ENCODE peak calls at places on chromosomes 1 and 21, in seven cellular contexts. One of them, this sample, is unnamed.

GRCh38 chr1:2978691-2979190 is 42.5 kb upstream of the ACTRT2 start:
- DNase-seq in activated T-cell treated with anti-CD3 and anti-CD28 coated beads, Interleukin-2, amount 50 U/mL, for 72 hours: no peak
- DNase-seq in nucleus accumbens: no peak
- DNase-seq in EH: no peak
- DNase-seq in H7: no peak
- DNase-seq in psoas muscle: no peak
- DNase-seq in AML-193: no peak
- DNase-seq in this sample: no peak

GRCh38 chr1:9561429-9561828 is 22.2 kb downstream of the SLC25A33 start:
- DNase-seq in activated T-cell treated with anti-CD3 and anti-CD28 coated beads, Interleukin-2, amount 50 U/mL, for 72 hours: no peak
- DNase-seq in psoas muscle: no peak
- DNase-seq in AML-193: no peak
- DNase-seq in H7: no peak
- DNase-seq in nucleus accumbens: no peak
- DNase-seq in EH: peak
- DNase-seq in this sample: no peak

GRCh38 chr1:57860333-57860732 is 436.5 kb upstream of the DAB1 start:
- DNase-seq in AML-193: no peak
- DNase-seq in activated T-cell treated with anti-CD3 and anti-CD28 coated beads, Interleukin-2, amount 50 U/mL, for 72 hours: no peak
- DNase-seq in psoas muscle: no peak
- DNase-seq in H7: no peak
- DNase-seq in EH: peak
- DNase-seq in nucleus accumbens: no peak
- DNase-seq in this sample: no peak

GRCh38 chr1:115670476-115671175 is 28.9 kb downstream of the VANGL1 start:
- DNase-seq in psoas muscle: no peak
- DNase-seq in AML-193: no peak
- DNase-seq in activated T-cell treated with anti-CD3 and anti-CD28 coated beads, Interleukin-2, amount 50 U/mL, for 72 hours: no peak
- DNase-seq in nucleus accumbens: no peak
- DNase-seq in H7: no peak
- DNase-seq in EH: no peak
- DNase-seq in this sample: no peak

GRCh38 chr1:234235373-234235772 is 137.9 kb upstream of the COA6 start:
- DNase-seq in AML-193: no peak
- DNase-seq in nucleus accumbens: no peak
- DNase-seq in activated T-cell treated with anti-CD3 and anti-CD28 coated beads, Interleukin-2, amount 50 U/mL, for 72 hours: no peak
- DNase-seq in psoas muscle: no peak
- DNase-seq in EH: no peak
- DNase-seq in H7: no peak
- DNase-seq in this sample: no peak

GRCh38 chr1:30728340-30728739 is 5.0 kb upstream of the MATN1 start:
- DNase-seq in nucleus accumbens: no peak
- DNase-seq in EH: no peak
- DNase-seq in psoas muscle: no peak
- DNase-seq in H7: no peak
- DNase-seq in AML-193: no peak
- DNase-seq in activated T-cell treated with anti-CD3 and anti-CD28 coated beads, Interleukin-2, amount 50 U/mL, for 72 hours: no peak
- DNase-seq in this sample: no peak

GRCh38 chr1:235270625-235271024 is 57.4 kb downstream of the ARID4B start:
- DNase-seq in activated T-cell treated with anti-CD3 and anti-CD28 coated beads, Interleukin-2, amount 50 U/mL, for 72 hours: no peak
- DNase-seq in AML-193: no peak
- DNase-seq in H7: peak
- DNase-seq in EH: peak
- DNase-seq in nucleus accumbens: no peak
- DNase-seq in psoas muscle: no peak
- DNase-seq in this sample: no peak

GRCh38 chr1:15757575-15758401 is 807 bp upstream of the FBLIM1 start:
- DNase-seq in nucleus accumbens: no peak
- DNase-seq in EH: peak
- DNase-seq in activated T-cell treated with anti-CD3 and anti-CD28 coated beads, Interleukin-2, amount 50 U/mL, for 72 hours: no peak
- DNase-seq in AML-193: no peak
- DNase-seq in psoas muscle: no peak
- DNase-seq in H7: peak
- DNase-seq in this sample: no peak

GRCh38 chr1:214570442-214570841 is 19.0 kb upstream of the PTPN14 start:
- DNase-seq in EH: peak
- DNase-seq in activated T-cell treated with anti-CD3 and anti-CD28 coated beads, Interleukin-2, amount 50 U/mL, for 72 hours: no peak
- DNase-seq in psoas muscle: no peak
- DNase-seq in nucleus accumbens: no peak
- DNase-seq in H7: no peak
- DNase-seq in AML-193: no peak
- DNase-seq in this sample: no peak

GRCh38 chr21:44929799-44930542 is 9.3 kb upstream of the ITGB2 start:
- DNase-seq in nucleus accumbens: no peak
- DNase-seq in activated T-cell treated with anti-CD3 and anti-CD28 coated beads, Interleukin-2, amount 50 U/mL, for 72 hours: no peak
- DNase-seq in psoas muscle: no peak
- DNase-seq in AML-193: no peak
- DNase-seq in H7: no peak
- DNase-seq in EH: no peak
- DNase-seq in this sample: no peak

GRCh38 chr1:53656062-53656915 is 82.7 kb downstream of the GLIS1 start:
- DNase-seq in activated T-cell treated with anti-CD3 and anti-CD28 coated beads, Interleukin-2, amount 50 U/mL, for 72 hours: no peak
- DNase-seq in psoas muscle: no peak
- DNase-seq in H7: no peak
- DNase-seq in AML-193: no peak
- DNase-seq in nucleus accumbens: no peak
- DNase-seq in EH: peak
- DNase-seq in this sample: no peak

GRCh38 chr1:119799003-119799402 is 12.3 kb downstream of the REG4 start:
- DNase-seq in AML-193: no peak
- DNase-seq in EH: no peak
- DNase-seq in nucleus accumbens: no peak
- DNase-seq in activated T-cell treated with anti-CD3 and anti-CD28 coated beads, Interleukin-2, amount 50 U/mL, for 72 hours: no peak
- DNase-seq in H7: no peak
- DNase-seq in psoas muscle: no peak
- DNase-seq in this sample: peak

GRCh38 chr1:39943471-39944290 is 11.3 kb upstream of the MFSD2A start:
- DNase-seq in nucleus accumbens: no peak
- DNase-seq in H7: no peak
- DNase-seq in EH: no peak
- DNase-seq in activated T-cell treated with anti-CD3 and anti-CD28 coated beads, Interleukin-2, amount 50 U/mL, for 72 hours: no peak
- DNase-seq in psoas muscle: no peak
- DNase-seq in AML-193: no peak
- DNase-seq in this sample: no peak

GRCh38 chr1:8312235-8313218 is 5.4 kb upstream of the SLC45A1 start:
- DNase-seq in AML-193: no peak
- DNase-seq in psoas muscle: no peak
- DNase-seq in EH: no peak
- DNase-seq in H7: no peak
- DNase-seq in nucleus accumbens: no peak
- DNase-seq in activated T-cell treated with anti-CD3 and anti-CD28 coated beads, Interleukin-2, amount 50 U/mL, for 72 hours: no peak
- DNase-seq in this sample: no peak

GRCh38 chr21:36959020-36959835 is 7.2 kb downstream of the HLCS start:
- DNase-seq in activated T-cell treated with anti-CD3 and anti-CD28 coated beads, Interleukin-2, amount 50 U/mL, for 72 hours: no peak
- DNase-seq in H7: peak
- DNase-seq in nucleus accumbens: no peak
- DNase-seq in AML-193: no peak
- DNase-seq in psoas muscle: no peak
- DNase-seq in EH: no peak
- DNase-seq in this sample: no peak

GRCh38 chr21:44427241-44428120 is 27.8 kb upstream of the LRRC3 start:
- DNase-seq in H7: peak
- DNase-seq in psoas muscle: no peak
- DNase-seq in nucleus accumbens: no peak
- DNase-seq in AML-193: no peak
- DNase-seq in EH: no peak
- DNase-seq in activated T-cell treated with anti-CD3 and anti-CD28 coated beads, Interleukin-2, amount 50 U/mL, for 72 hours: no peak
- DNase-seq in this sample: no peak

GRCh38 chr1:29636936-29637335 is 400.6 kb downstream of the PTPRU start:
- DNase-seq in H7: no peak
- DNase-seq in activated T-cell treated with anti-CD3 and anti-CD28 coated beads, Interleukin-2, amount 50 U/mL, for 72 hours: no peak
- DNase-seq in psoas muscle: no peak
- DNase-seq in EH: peak
- DNase-seq in AML-193: no peak
- DNase-seq in nucleus accumbens: no peak
- DNase-seq in this sample: no peak

GRCh38 chr21:42357307-42357706 is 6.5 kb upstream of the TFF2 start:
- DNase-seq in psoas muscle: no peak
- DNase-seq in EH: no peak
- DNase-seq in nucleus accumbens: no peak
- DNase-seq in activated T-cell treated with anti-CD3 and anti-CD28 coated beads, Interleukin-2, amount 50 U/mL, for 72 hours: no peak
- DNase-seq in H7: no peak
- DNase-seq in AML-193: no peak
- DNase-seq in this sample: no peak

GRCh38 chr21:34191876-34192275 is 118.5 kb downstream of the MRPS6 start:
- DNase-seq in nucleus accumbens: no peak
- DNase-seq in psoas muscle: no peak
- DNase-seq in activated T-cell treated with anti-CD3 and anti-CD28 coated beads, Interleukin-2, amount 50 U/mL, for 72 hours: no peak
- DNase-seq in EH: no peak
- DNase-seq in AML-193: no peak
- DNase-seq in H7: no peak
- DNase-seq in this sample: no peak

GRCh38 chr1:84960371-84960770 is 36.5 kb downstream of the MCOLN2 start:
- DNase-seq in AML-193: no peak
- DNase-seq in EH: peak
- DNase-seq in psoas muscle: no peak
- DNase-seq in activated T-cell treated with anti-CD3 and anti-CD28 coated beads, Interleukin-2, amount 50 U/mL, for 72 hours: no peak
- DNase-seq in H7: no peak
- DNase-seq in nucleus accumbens: no peak
- DNase-seq in this sample: no peak

GRCh38 chr21:42526379-42526727 is 12.7 kb downstream of the SLC37A1 start:
- DNase-seq in nucleus accumbens: no peak
- DNase-seq in psoas muscle: no peak
- DNase-seq in EH: no peak
- DNase-seq in activated T-cell treated with anti-CD3 and anti-CD28 coated beads, Interleukin-2, amount 50 U/mL, for 72 hours: no peak
- DNase-seq in AML-193: no peak
- DNase-seq in H7: no peak
- DNase-seq in this sample: no peak

GRCh38 chr21:34526618-34527290 is 14.7 kb upstream of the KCNE1 start:
- DNase-seq in nucleus accumbens: no peak
- DNase-seq in EH: peak
- DNase-seq in psoas muscle: peak
- DNase-seq in H7: peak
- DNase-seq in AML-193: no peak
- DNase-seq in activated T-cell treated with anti-CD3 and anti-CD28 coated beads, Interleukin-2, amount 50 U/mL, for 72 hours: peak
- DNase-seq in this sample: no peak

GRCh38 chr1:15575549-15576150 is 9.2 kb downstream of the AGMAT start:
- DNase-seq in H7: no peak
- DNase-seq in activated T-cell treated with anti-CD3 and anti-CD28 coated beads, Interleukin-2, amount 50 U/mL, for 72 hours: no peak
- DNase-seq in AML-193: no peak
- DNase-seq in EH: no peak
- DNase-seq in psoas muscle: no peak
- DNase-seq in nucleus accumbens: no peak
- DNase-seq in this sample: no peak

GRCh38 chr1:22030057-22030456 is 22.5 kb upstream of the CDC42 start:
- DNase-seq in psoas muscle: no peak
- DNase-seq in H7: no peak
- DNase-seq in nucleus accumbens: no peak
- DNase-seq in activated T-cell treated with anti-CD3 and anti-CD28 coated beads, Interleukin-2, amount 50 U/mL, for 72 hours: no peak
- DNase-seq in AML-193: no peak
- DNase-seq in EH: no peak
- DNase-seq in this sample: no peak

GRCh38 chr1:15122331-15122730 is 31.2 kb upstream of the TMEM51 start:
- DNase-seq in AML-193: no peak
- DNase-seq in H7: peak
- DNase-seq in psoas muscle: no peak
- DNase-seq in nucleus accumbens: no peak
- DNase-seq in EH: no peak
- DNase-seq in activated T-cell treated with anti-CD3 and anti-CD28 coated beads, Interleukin-2, amount 50 U/mL, for 72 hours: no peak
- DNase-seq in this sample: no peak

GRCh38 chr21:46188226-46189212 is 4.3 kb upstream of the SPATC1L start:
- DNase-seq in AML-193: no peak
- DNase-seq in activated T-cell treated with anti-CD3 and anti-CD28 coated beads, Interleukin-2, amount 50 U/mL, for 72 hours: no peak
- DNase-seq in nucleus accumbens: peak
- DNase-seq in EH: peak
- DNase-seq in H7: peak
- DNase-seq in psoas muscle: peak
- DNase-seq in this sample: no peak

GRCh38 chr1:57411262-57411661 is 12.6 kb downstream of the DAB1 start:
- DNase-seq in psoas muscle: no peak
- DNase-seq in H7: peak
- DNase-seq in nucleus accumbens: no peak
- DNase-seq in activated T-cell treated with anti-CD3 and anti-CD28 coated beads, Interleukin-2, amount 50 U/mL, for 72 hours: no peak
- DNase-seq in AML-193: no peak
- DNase-seq in EH: peak
- DNase-seq in this sample: no peak

GRCh38 chr1:164261691-164262240 is 297.2 kb upstream of the PBX1 start:
- DNase-seq in EH: no peak
- DNase-seq in nucleus accumbens: no peak
- DNase-seq in activated T-cell treated with anti-CD3 and anti-CD28 coated beads, Interleukin-2, amount 50 U/mL, for 72 hours: no peak
- DNase-seq in H7: no peak
- DNase-seq in AML-193: no peak
- DNase-seq in psoas muscle: no peak
- DNase-seq in this sample: no peak

GRCh38 chr1:55839221-55839620 is 624.1 kb upstream of the USP24 start:
- DNase-seq in EH: no peak
- DNase-seq in AML-193: no peak
- DNase-seq in H7: no peak
- DNase-seq in nucleus accumbens: no peak
- DNase-seq in psoas muscle: no peak
- DNase-seq in activated T-cell treated with anti-CD3 and anti-CD28 coated beads, Interleukin-2, amount 50 U/mL, for 72 hours: no peak
- DNase-seq in this sample: no peak